ENCODE peak calls at places on chromosomes 1 and 21, in four cellular contexts. Y is upper lobe of left lung, J is Peyer's patch, I is endothelial cell of umbilical vein. N is an unnamed sample. For H3K4me1, the result is how much of the 10 kb centered on the place peaks cover.

GRCh38 chr1:61708953-61709907 is 15.7 kb downstream of the TM2D1 start:
- DNase-seq in Y (no peak), J (no peak), I (peak), N (no peak)

GRCh38 chr1:87951852-87952251 is 623.2 kb downstream of the LMO4 start:
- DNase-seq in Y (no peak), J (no peak), I (peak), N (no peak)

GRCh38 chr1:76336951-76337371 is 262.4 kb downstream of the ST6GALNAC3 start:
- DNase-seq in Y (no peak), J (no peak), I (no peak), N (peak)

GRCh38 chr1:81596341-81596740 is 204.4 kb upstream of the ADGRL2 start:
- DNase-seq in Y (peak), J (no peak), I (no peak), N (no peak)

GRCh38 chr1:94383966-94384408 is 34.2 kb upstream of the ABCD3 start:
- DNase-seq in Y (no peak), J (no peak), I (no peak), N (no peak)

GRCh38 chr1:5811419-5811818 is 180.8 kb downstream of the NPHP4 start:
- DNase-seq in Y (peak), J (no peak), I (no peak), N (no peak)

GRCh38 chr21:39048574-39048973 is 134.7 kb downstream of the PSMG1 start:
- DNase-seq in Y (no peak), J (no peak), I (no peak), N (no peak)

GRCh38 chr1:65066379-65066765 is 81.6 kb upstream of the AK4 start:
- DNase-seq in Y (no peak), J (no peak), I (no peak), N (no peak)

GRCh38 chr1:103461171-103462105 is 64.1 kb upstream of the RNPC3 start:
- DNase-seq in Y (no peak), J (no peak), I (peak), N (no peak)

GRCh38 chr1:54413295-54413694 is 7.1 kb upstream of the SSBP3 start:
- DNase-seq in Y (no peak), J (no peak), I (peak), N (no peak)

GRCh38 chr1:201721131-201722049 is 107.6 kb upstream of the IPO9 start:
- DNase-seq in Y (no peak), J (no peak), I (no peak), N (no peak)

GRCh38 chr1:50971748-50972305 is 1.8 kb downstream of the CDKN2C start:
- DNase-seq in Y (no peak), J (no peak), I (peak), N (no peak)

GRCh38 chr1:101264699-101265098 is 27.9 kb downstream of the S1PR1 start:
- DNase-seq in Y (no peak), J (no peak), I (peak), N (peak)

GRCh38 chr1:175481126-175482071 is 262.0 kb downstream of the TNR start:
- DNase-seq in Y (no peak), J (no peak), I (peak), N (no peak)

GRCh38 chr1:53303651-53304515 is 24.0 kb downstream of the LRP8 start:
- DNase-seq in Y (no peak), J (no peak), I (no peak), N (no peak)

GRCh38 chr1:19356266-19356665 is 44.1 kb downstream of the SLC66A1 start:
- DNase-seq in Y (no peak), J (no peak), I (no peak), N (no peak)

GRCh38 chr1:64223329-64224151 is 20.1 kb downstream of the UBE2U start:
- DNase-seq in Y (no peak), J (no peak), I (no peak), N (no peak)

GRCh38 chr1:57279909-57280666 is 143.8 kb downstream of the DAB1 start:
- DNase-seq in Y (no peak), J (no peak), I (no peak), N (no peak)

GRCh38 chr1:153567621-153568366 is 2.1 kb upstream of the S100A2 start:
- DNase-seq in Y (no peak), J (no peak), I (peak), N (no peak)

GRCh38 chr1:36149973-36150295 is 648 bp upstream of the TRAPPC3 start:
- DNase-seq in Y (no peak), J (no peak), I (no peak), N (no peak)

GRCh38 chr1:196538473-196538872 is 69.8 kb downstream of the KCNT2 start:
- DNase-seq in Y (no peak), J (no peak), I (no peak), N (no peak)

GRCh38 chr1:222663535-222663934 is 45.6 kb downstream of the MIA3 start:
- DNase-seq in Y (no peak), J (no peak), I (no peak), N (no peak)

GRCh38 chr1:115977481-115978258 is 1.4 kb downstream of the SLC22A15 start:
- DNase-seq in Y (no peak), J (no peak), I (no peak), N (peak)

GRCh38 chr1:248730507-248731335 is 24.8 kb downstream of the LYPD8 start:
- DNase-seq in Y (no peak), J (no peak), I (no peak), N (no peak)

GRCh38 chr1:156808186-156809030 is 8.2 kb downstream of the SH2D2A start:
- DNase-seq in Y (peak), J (no peak), I (no peak), N (no peak)

GRCh38 chr1:89530690-89531089 is 6.1 kb downstream of the LRRC8B start:
- DNase-seq in Y (no peak), J (no peak), I (no peak), N (no peak)

GRCh38 chr1:936865-937264 is 13.1 kb downstream of the SAMD11 start:
- DNase-seq in Y (peak), J (no peak), I (no peak), N (no peak)
- H3K4me1 ChIP-seq in Y (under half), J (under half), I (under half), N (under half)

GRCh38 chr1:30759718-30760281 is 2.2 kb upstream of the LAPTM5 start:
- DNase-seq in Y (no peak), J (no peak), I (no peak), N (no peak)

GRCh38 chr1:30757196-30757949 is at the start of gene LAPTM5:
- DNase-seq in Y (peak), J (no peak), I (peak), N (peak)

GRCh38 chr1:30756545-30757195 is 904 bp downstream of the LAPTM5 start:
- DNase-seq in Y (peak), J (no peak), I (peak), N (peak)

GRCh38 chr1:30758785-30759380 is 1.3 kb upstream of the LAPTM5 start:
- DNase-seq in Y (no peak), J (no peak), I (peak), N (no peak)

DNA sequence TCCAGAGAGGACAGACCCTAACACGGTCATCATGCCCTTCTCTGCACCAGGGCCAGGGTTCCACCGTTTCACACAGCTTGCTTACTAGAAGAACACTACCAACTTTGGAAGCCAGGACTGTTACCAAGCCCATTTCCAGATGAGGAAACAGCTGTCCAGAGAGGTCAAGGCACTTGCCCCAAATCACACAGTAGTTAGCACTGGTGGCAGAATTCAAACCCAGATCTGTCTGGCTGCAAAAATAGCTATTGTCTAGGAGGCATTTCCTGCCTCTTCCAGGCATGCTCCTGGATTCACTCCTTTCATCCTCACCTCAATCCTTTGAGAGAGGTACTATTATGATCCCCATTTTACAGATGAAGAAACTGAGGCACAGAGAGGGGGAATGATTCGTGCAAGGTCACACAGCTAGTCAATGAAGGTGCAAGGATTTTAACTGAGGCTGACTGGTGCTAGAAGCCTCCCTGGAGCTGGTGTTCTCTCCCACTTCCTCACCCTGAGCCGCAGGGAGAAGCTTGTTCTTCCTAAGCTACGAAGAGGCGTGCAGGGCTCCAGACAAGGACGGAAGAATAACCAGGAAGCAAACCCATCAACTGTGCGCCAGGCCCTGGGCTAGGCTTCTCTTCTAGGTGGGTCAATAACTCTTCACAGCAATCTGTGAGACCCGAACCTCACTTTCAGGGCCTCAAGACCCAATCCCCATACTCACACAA is 558 bp upstream of the LAPTM5 start:
- DNase-seq in Y (no peak), J (no peak), I (no peak), N (no peak)
- TF ChIP-seq POLR2A in Y (no peak), J (no peak), I (no peak), N (no peak)

GRCh38 chr1:67686272-67687197 is 1.5 kb downstream of the GADD45A start:
- DNase-seq in Y (peak), J (peak), I (peak), N (peak)
- TF ChIP-seq CTCF in Y (no peak), J (peak), I (peak), N (peak)

GRCh38 chr1:182646739-182647138 is 37.6 kb downstream of the RGS8 start:
- DNase-seq in Y (no peak), J (no peak), I (no peak), N (no peak)
- H3K4me1 ChIP-seq in Y (under half), J (under half), I (under half), N (under half)